ENCODE peak calls at places on chromosomes 13 and 19, in four cellular contexts. E is non-pigmented ciliary epithelial cell, N is DMS 273 treated with DMSO at 0.1 percent for 48 hours, S is skeletal muscle cell. B is an unnamed sample.

GRCh38 chr13:80048030-80048429 is 292.9 kb downstream of the SPRY2 start:
- DNase-seq in E (no peak), N (no peak), S (no peak), B (no peak)

GRCh38 chr19:54916822-54917221 is 10.9 kb downstream of the NCR1 start:
- DNase-seq in E (no peak), N (no peak), S (no peak), B (no peak)

GRCh38 chr19:42325896-42326771 is 699 bp downstream of the MEGF8 start:
- DNase-seq in E (no peak), N (no peak), S (no peak), B (no peak)

GRCh38 chr13:113489549-113490495 is 689 bp downstream of the DCUN1D2 start:
- DNase-seq in E (no peak), N (no peak), S (no peak), B (no peak)

GRCh38 chr19:17205237-17206140 is 9.7 kb upstream of the USE1 start:
- DNase-seq in E (no peak), N (no peak), S (no peak), B (no peak)

GRCh38 chr19:49338691-49339363 is 3.6 kb downstream of the CD37 start:
- DNase-seq in E (no peak), N (no peak), S (no peak), B (no peak)

GRCh38 chr13:93425411-93425810 is 198.8 kb downstream of the GPC6 start:
- DNase-seq in E (no peak), N (no peak), S (no peak), B (no peak)

GRCh38 chr13:66375756-66376155 is 854.4 kb downstream of the PCDH9 start:
- DNase-seq in E (no peak), N (no peak), S (no peak), B (no peak)

GRCh38 chr19:2631213-2631821 is 71.2 kb downstream of the GNG7 start:
- DNase-seq in E (no peak), N (no peak), S (no peak), B (no peak)

GRCh38 chr13:99353836-99354235 is 46.6 kb upstream of the GPR183 start:
- DNase-seq in E (peak; percentile 11), N (no peak), S (no peak), B (no peak)

GRCh38 chr13:112777637-112778406 is 88.0 kb downstream of the ATP11A start:
- DNase-seq in E (no peak), N (no peak), S (no peak), B (no peak)